ENCODE peak calls at places on chromosomes 12 and 14, in ten cellular contexts. Z, H, S, T, N, Q, I, U, G and O are unnamed samples.

GRCh38 chr12:58435647-58436046 is 484.7 kb downstream of the LRIG3 start:
- DNase-seq in Z (no peak), H (no peak), S (no peak), T (no peak), N (no peak), Q (no peak), I (no peak), U (no peak), G (no peak), O (no peak)

GRCh38 chr12:110403975-110404675 is 617 bp upstream of the ANAPC7 start:
- DNase-seq in Z (peak), H (peak), S (peak), T (peak), N (peak), Q (no peak), I (peak), U (peak), G (peak), O (peak)

GRCh38 chr14:20429801-20430669 is 5.9 kb downstream of the KLHL33 start:
- DNase-seq in Z (peak), H (no peak), S (no peak), T (no peak), N (no peak), Q (no peak), I (no peak), U (peak), G (no peak), O (no peak)

GRCh38 chr12:45327823-45328383 is 112.0 kb downstream of the ANO6 start:
- DNase-seq in Z (no peak), H (no peak), S (no peak), T (peak), N (no peak), Q (no peak), I (no peak), U (no peak), G (no peak), O (no peak)

GRCh38 chr12:49708851-49709250 is 1.6 kb upstream of the FMNL3 start:
- DNase-seq in Z (no peak), H (no peak), S (no peak), T (no peak), N (no peak), Q (no peak), I (no peak), U (no peak), G (no peak), O (no peak)

GRCh38 chr12:33967760-33968159 is 54.5 kb upstream of the ALG10 start:
- DNase-seq in Z (no peak), H (no peak), S (no peak), T (no peak), N (no peak), Q (no peak), I (no peak), U (no peak), G (no peak), O (no peak)

GRCh38 chr14:82855912-82856381 is 1322.3 kb upstream of the SEL1L start:
- DNase-seq in Z (no peak), H (no peak), S (no peak), T (peak), N (no peak), Q (no peak), I (no peak), U (no peak), G (no peak), O (no peak)

GRCh38 chr12:48029811-48030650 is 25.8 kb upstream of the COL2A1 start:
- DNase-seq in Z (no peak), H (no peak), S (no peak), T (no peak), N (no peak), Q (no peak), I (no peak), U (no peak), G (no peak), O (no peak)

GRCh38 chr12:116587270-116587669 is 28.1 kb downstream of the MAP1LC3B2 start:
- DNase-seq in Z (no peak), H (no peak), S (no peak), T (no peak), N (no peak), Q (no peak), I (no peak), U (no peak), G (no peak), O (no peak)

GRCh38 chr14:87002831-87003230 is 990.2 kb downstream of the GALC start:
- DNase-seq in Z (no peak), H (no peak), S (no peak), T (peak), N (no peak), Q (no peak), I (no peak), U (no peak), G (no peak), O (no peak)

GRCh38 chr12:62840311-62840710 is 94.6 kb downstream of the PPM1H start:
- DNase-seq in Z (no peak), H (no peak), S (no peak), T (no peak), N (no peak), Q (no peak), I (no peak), U (no peak), G (no peak), O (no peak)

DNA sequence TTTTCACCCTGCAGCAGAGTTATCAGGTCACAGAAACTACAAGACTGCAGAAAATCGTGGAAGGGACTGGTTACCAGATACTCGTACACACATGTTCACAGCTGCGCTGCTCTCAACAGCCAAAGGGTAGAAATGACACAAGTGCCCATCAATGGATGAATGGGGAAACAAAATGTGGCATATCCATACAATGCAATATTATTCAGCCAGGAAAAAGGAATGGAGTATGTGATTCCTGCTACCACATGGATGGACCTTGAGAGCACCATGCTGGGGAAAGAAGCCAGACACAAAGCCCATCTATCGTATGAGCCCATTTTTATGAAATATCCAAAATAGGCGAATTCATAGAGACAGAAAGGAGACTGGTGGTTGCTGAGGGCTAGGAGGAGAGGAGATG is 1.7 kb upstream of the RIMBP2 start:
- DNase-seq in Z (no peak), H (no peak), S (no peak), T (no peak), N (no peak), Q (no peak), I (peak), U (no peak), G (no peak), O (no peak)
- TF ChIP-seq POLR2A in Z (no peak), H (no peak), S (no peak), T (no peak), N (no peak), Q (no peak), I (no peak), U (no peak), G (no peak), O (no peak)

DNA sequence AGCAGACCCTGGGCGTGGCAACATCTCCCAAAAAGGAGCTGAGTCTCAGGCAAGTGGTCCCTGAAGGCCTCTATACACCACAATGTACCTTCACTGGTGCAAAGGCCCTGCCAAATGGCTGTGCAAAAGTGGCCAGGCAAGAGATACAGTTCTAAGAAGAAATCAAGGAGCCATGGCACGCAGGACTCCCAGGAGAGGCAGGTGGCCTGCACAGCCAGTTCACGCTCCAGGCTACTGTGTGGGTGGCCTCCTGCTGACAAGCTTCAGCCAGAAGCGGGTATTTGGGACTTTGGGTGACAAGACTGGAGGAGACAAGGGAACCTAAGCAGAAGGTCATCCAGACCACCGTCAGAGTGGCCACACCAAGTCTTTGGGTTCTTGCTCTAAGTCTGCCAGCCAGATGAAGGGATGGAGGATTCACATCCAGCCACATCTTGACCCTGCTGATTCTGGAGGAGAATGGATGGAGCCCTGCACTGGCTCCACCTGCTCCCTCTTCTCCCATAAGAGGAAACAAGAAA is 20.5 kb upstream of the ZFP36L1 start:
- DNase-seq in Z (peak), H (peak), S (no peak), T (no peak), N (no peak), Q (peak), I (no peak), U (peak), G (no peak), O (no peak)
- H3K4me3 ChIP-seq in Z (no peak), H (no peak), S (no peak), T (no peak), N (no peak), Q (no peak), I (no peak), U (no peak), G (no peak), O (no peak)

GRCh38 chr12:5554711-5555110 is 122.8 kb downstream of the NTF3 start:
- DNase-seq in Z (no peak), H (no peak), S (no peak), T (peak), N (no peak), Q (no peak), I (no peak), U (no peak), G (no peak), O (no peak)

GRCh38 chr12:5556946-5557673 is 125.2 kb downstream of the NTF3 start:
- DNase-seq in Z (no peak), H (no peak), S (no peak), T (no peak), N (no peak), Q (no peak), I (no peak), U (no peak), G (no peak), O (no peak)

GRCh38 chr12:5560242-5560641 is 128.3 kb downstream of the NTF3 start:
- DNase-seq in Z (no peak), H (no peak), S (no peak), T (peak), N (no peak), Q (no peak), I (no peak), U (no peak), G (no peak), O (no peak)

GRCh38 chr12:5557906-5558305 is 126.0 kb downstream of the NTF3 start:
- DNase-seq in Z (no peak), H (no peak), S (no peak), T (no peak), N (no peak), Q (no peak), I (no peak), U (no peak), G (no peak), O (no peak)

DNA sequence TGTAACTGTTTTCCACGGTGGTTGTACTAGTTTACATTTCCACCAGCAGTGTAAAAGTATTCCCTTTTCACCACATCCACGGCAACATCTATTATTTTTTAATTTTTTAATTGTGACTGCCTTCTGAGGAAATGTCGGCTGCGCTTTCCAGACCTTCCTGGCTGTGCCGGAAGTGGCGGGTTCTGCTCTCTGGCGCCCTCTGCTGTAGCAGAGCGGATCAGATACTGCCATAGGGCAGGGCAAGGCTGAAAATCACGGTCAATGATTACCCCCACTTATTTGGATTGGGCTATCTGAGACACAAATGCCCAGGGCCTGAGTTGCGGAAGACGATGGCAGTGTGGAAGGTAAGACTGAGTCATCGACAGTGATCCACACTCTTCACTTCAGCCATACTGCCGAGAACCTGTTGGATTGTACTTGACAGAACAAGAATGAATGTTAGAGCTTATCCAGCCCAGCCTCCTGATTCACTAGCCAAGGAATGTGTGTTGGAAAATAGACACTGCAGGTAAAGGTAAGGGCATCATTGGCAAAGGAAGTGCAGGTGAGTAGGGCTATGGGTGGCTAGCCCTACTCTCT is 124.2 kb downstream of the NTF3 start:
- DNase-seq in Z (no peak), H (no peak), S (no peak), T (no peak), N (no peak), Q (no peak), I (peak), U (no peak), G (no peak), O (no peak)
- TF ChIP-seq CTCF in Z (peak), H (no peak), S (no peak), T (peak), N (no peak), Q (no peak), I (peak), U (peak), G (no peak), O (no peak)

GRCh38 chr14:23183479-23183878 is at the start of gene SLC7A8:
- DNase-seq in Z (peak), H (peak), S (peak), T (no peak), N (peak), Q (peak), I (peak), U (peak), G (peak), O (peak)
- TF ChIP-seq POLR2A in Z (no peak), H (peak), S (peak), T (no peak), N (peak), Q (peak), I (peak), U (no peak), G (peak), O (no peak)

DNA sequence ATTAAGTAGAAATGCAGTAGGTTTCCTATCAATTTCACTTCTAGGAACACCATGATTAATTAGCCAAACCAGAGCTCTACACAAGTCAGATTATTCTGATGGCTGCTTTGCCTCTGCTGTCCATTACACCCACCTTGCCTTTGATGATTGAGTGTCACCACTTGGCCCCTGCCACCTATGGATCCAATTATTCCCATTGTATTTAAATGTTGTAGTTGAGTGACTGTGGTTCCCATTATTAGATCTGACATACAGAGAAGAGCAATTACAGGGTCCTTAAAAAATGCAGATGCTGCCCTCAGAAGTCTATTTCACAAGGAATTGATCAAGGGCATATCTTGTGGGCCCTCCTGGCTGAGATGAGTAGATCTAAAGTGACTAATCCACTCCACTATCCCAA is 39.5 kb upstream of the SLC38A4 start:
- DNase-seq in Z (no peak), H (no peak), S (no peak), T (no peak), N (no peak), Q (no peak), I (no peak), U (no peak), G (no peak), O (no peak)
- H3K4me3 ChIP-seq in Z (no peak), H (no peak), S (no peak), T (no peak), N (no peak), Q (no peak), I (no peak), U (no peak), G (no peak), O (no peak)

GRCh38 chr12:26124491-26125450 is at the start of gene BHLHE41:
- DNase-seq in Z (peak), H (peak), S (peak), T (peak), N (peak), Q (peak), I (peak), U (peak), G (peak), O (peak)

GRCh38 chr12:26121841-26122680 is 2.8 kb downstream of the BHLHE41 start:
- DNase-seq in Z (peak), H (no peak), S (no peak), T (peak), N (no peak), Q (no peak), I (no peak), U (peak), G (no peak), O (no peak)

GRCh38 chr12:26121323-26121740 is 3.5 kb downstream of the BHLHE41 start:
- DNase-seq in Z (no peak), H (no peak), S (no peak), T (no peak), N (no peak), Q (no peak), I (no peak), U (no peak), G (no peak), O (no peak)

GRCh38 chr12:26123482-26123980 is 1.3 kb downstream of the BHLHE41 start:
- DNase-seq in Z (no peak), H (no peak), S (no peak), T (peak), N (no peak), Q (no peak), I (no peak), U (no peak), G (no peak), O (no peak)

DNA sequence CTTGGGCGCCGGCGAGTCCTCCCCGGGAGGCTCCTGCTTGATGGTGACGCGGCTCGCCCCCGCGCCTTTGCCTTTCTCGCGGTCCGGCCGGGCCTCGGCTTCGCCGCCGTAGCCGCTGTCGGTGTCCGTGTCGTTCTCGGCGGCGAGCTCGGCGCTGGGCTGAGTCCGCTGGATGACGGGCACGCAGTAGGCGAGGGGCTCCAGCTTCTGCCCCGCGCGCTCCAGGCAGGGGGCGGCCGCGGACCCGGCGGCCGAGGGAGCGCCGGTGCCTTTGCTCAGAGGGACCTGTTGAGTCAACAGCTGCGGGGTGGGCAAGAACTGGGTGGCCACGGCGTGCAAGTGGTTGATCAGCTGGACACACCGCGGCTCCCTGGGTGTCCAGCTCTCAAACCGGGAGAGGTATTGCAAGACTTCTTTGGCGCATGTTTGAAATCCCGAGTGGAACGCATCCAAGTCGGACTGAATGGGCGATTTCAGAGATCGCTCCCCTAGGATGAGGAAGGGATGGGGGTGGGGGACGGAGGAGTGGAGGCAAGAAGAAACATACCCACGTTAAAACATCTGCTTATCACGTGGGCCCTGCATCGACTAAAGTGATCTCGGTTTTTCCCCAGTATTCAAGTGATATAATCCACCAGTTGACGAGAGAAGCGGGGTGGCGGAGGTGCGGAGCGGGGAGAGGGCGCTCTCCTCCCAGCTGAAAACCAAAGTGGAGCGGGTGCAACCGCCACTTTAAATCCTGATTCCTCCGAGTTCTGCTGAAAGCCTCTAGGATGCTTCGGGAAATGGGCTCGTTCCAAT is 2.0 kb downstream of the BHLHE41 start:
- DNase-seq in Z (peak), H (peak), S (peak), T (peak), N (peak), Q (peak), I (peak), U (peak), G (peak), O (peak)
- TF ChIP-seq CTCF in Z (peak), H (no peak), S (no peak), T (peak), N (no peak), Q (no peak), I (no peak), U (peak), G (no peak), O (no peak)

GRCh38 chr12:115088995-115089841 is 405.2 kb upstream of the TBX3 start:
- DNase-seq in Z (no peak), H (peak), S (no peak), T (no peak), N (no peak), Q (no peak), I (no peak), U (no peak), G (no peak), O (no peak)
- TF ChIP-seq POLR2A in Z (no peak), H (no peak), S (no peak), T (no peak), N (no peak), Q (no peak), I (no peak), U (no peak), G (no peak), O (no peak)